ENCODE peak calls at places on chromosomes 2 and 18, in four cellular contexts. S is astrocyte of the spinal cord, V is GM12865, G is PC-9. K is an unnamed sample.

GRCh38 chr2:69642709-69643601 is 584 bp downstream of the AAK1 start:
- DNase-seq in V (peak), S (peak), G (peak), K (peak)

GRCh38 chr2:73414651-73415050 is 29.0 kb downstream of the ALMS1 start:
- DNase-seq in G (no peak), S (peak), V (no peak), K (no peak)

GRCh38 chr2:230748087-230748486 is 35.4 kb downstream of the CAB39 start:
- DNase-seq in V (no peak), G (no peak), S (no peak), K (no peak)

GRCh38 chr18:55775972-55776371 is 188.0 kb upstream of the TCF4 start:
- DNase-seq in G (no peak), V (no peak), S (no peak), K (no peak)

GRCh38 chr2:99597616-99598015 is 107.8 kb upstream of the REV1 start:
- DNase-seq in G (no peak), S (peak), V (no peak), K (no peak)

GRCh38 chr18:58212274-58212673 is 168.2 kb downstream of the NEDD4L start:
- DNase-seq in V (peak), G (no peak), S (no peak), K (no peak)

GRCh38 chr2:165251361-165251760 is 12.1 kb downstream of the SCN2A start:
- DNase-seq in S (no peak), G (no peak), V (no peak), K (no peak)

GRCh38 chr2:110114801-110115200 is 821 bp downstream of the MALL start:
- DNase-seq in G (peak), V (no peak), S (peak), K (peak)

GRCh38 chr18:10745232-10745631 is 219.4 kb downstream of the NAPG start:
- DNase-seq in G (no peak), S (no peak), V (no peak), K (no peak)

GRCh38 chr2:238370482-238371372 is 50.4 kb downstream of the TRAF3IP1 start:
- DNase-seq in S (peak), G (peak), V (peak), K (peak)

GRCh38 chr2:106685180-106685897 is 198.2 kb downstream of the CD8B2 start:
- DNase-seq in V (no peak), G (no peak), S (no peak), K (no peak)

GRCh38 chr18:76405761-76406356 is 89.2 kb downstream of the ZNF516 start:
- DNase-seq in S (no peak), V (peak), G (peak), K (peak)

GRCh38 chr2:10009811-10010781 is 33.3 kb upstream of the KLF11 start:
- DNase-seq in S (peak), V (no peak), G (no peak), K (no peak)

GRCh38 chr18:32343634-32344033 is 127.0 kb downstream of the GAREM1 start:
- DNase-seq in S (no peak), G (no peak), V (no peak), K (no peak)

GRCh38 chr18:14940738-14941137 is 192.8 kb downstream of the ANKRD30B start:
- DNase-seq in V (no peak), G (no peak), S (no peak), K (no peak)

GRCh38 chr2:235416816-235417499 is 76.9 kb upstream of the AGAP1 start:
- DNase-seq in S (peak), V (no peak), G (no peak), K (no peak)

GRCh38 chr2:162506706-162507105 is 162.8 kb downstream of the GCA start:
- DNase-seq in V (no peak), S (no peak), G (no peak), K (no peak)

GRCh38 chr2:148993336-148993735 is 45.2 kb upstream of the LYPD6B start:
- DNase-seq in G (no peak), S (no peak), V (no peak), K (no peak)

GRCh38 chr18:74682998-74683311 is 85.3 kb downstream of the ZNF407 start:
- DNase-seq in S (peak), G (no peak), V (no peak), K (no peak)

DNA sequence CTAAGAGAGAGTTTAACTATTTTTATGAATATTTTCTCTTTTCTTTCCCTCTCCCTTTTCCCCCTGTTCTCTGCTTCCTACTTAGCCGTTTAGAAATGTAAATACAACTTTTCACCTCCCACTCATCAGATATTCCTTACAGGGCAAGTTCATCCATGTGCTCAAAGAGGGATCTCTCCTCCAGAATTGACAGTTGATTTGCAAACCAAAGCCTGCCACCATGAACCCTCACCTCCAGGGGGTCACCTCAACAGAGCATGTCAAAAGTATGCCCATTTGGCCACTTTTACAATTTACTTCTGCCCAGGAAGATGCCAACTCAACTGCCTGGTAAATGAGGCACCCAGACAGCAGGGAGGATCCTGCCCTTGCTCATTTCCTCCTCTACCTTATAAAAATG is 149.2 kb upstream of the GYPC start:
- DNase-seq in V (no peak), S (no peak), G (no peak), K (no peak)
- TF ChIP-seq CTCF in V (no peak), S (no peak), G (no peak), K (no peak)

DNA sequence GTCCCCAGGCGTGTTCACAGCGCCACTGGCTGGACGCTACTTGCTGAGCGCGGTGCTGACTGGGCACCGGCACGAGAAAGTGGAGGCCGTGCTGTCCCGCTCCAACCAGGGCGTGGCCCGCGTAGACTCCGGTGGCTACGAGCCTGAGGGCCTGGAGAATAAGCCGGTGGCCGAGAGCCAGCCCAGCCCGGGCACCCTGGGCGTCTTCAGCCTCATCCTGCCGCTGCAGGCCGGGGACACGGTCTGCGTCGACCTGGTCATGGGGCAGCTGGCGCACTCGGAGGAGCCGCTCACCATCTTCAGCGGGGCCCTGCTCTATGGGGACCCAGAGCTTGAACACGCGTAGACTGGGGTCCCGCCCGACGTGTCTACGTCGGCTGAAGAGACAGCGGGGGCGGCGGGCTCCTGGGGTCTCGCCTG is 892 bp upstream of the KHK start:
- DNase-seq in G (peak), V (peak), S (peak), K (peak)
- TF ChIP-seq CTCF in G (no peak), V (no peak), S (peak), K (no peak)

GRCh38 chr18:7164610-7165009 is 47.0 kb upstream of the LAMA1 start:
- DNase-seq in V (no peak), S (no peak), G (no peak), K (peak)
- TF ChIP-seq CTCF in V (peak), S (peak), G (no peak), K (no peak)

DNA sequence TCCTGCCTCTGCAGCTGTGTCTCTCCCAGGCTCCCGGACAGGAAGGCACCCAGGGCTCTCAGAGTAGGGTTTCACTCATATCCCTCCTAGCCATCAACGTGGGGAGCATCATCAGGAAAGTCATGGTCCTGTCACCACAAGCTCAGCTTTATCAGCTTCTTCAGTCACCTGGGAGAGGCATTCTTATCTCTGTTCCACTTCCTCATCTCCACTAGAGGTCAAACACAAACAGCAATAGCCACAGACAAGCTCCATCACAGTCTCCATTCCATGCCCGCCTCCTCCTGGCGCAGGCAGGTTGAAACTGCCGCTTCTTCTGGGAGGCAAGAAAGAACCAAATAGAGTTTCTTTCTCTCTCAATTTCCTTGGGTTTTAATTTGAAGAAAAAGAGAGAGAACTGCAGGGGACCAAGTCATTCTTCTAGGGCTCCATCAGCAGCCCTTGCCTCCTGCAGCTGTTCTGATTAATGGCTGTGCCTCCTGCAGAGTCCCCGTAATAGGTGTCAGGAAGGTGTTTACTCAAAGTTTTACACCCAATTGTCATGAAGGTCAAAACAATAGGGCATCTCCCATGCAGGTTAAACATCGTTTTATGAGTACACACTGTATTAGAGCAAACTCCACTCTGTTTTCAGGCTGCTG is 377.9 kb downstream of the TMEM182 start:
- DNase-seq in G (no peak), S (no peak), V (peak), K (no peak)
- TF ChIP-seq CTCF in G (no peak), S (no peak), V (no peak), K (no peak)

GRCh38 chr2:42848726-42849290 is 56.4 kb upstream of the HAAO start:
- DNase-seq in G (no peak), V (no peak), S (no peak), K (no peak)

GRCh38 chr2:42846932-42847595 is 54.7 kb upstream of the HAAO start:
- DNase-seq in V (no peak), G (no peak), S (no peak), K (no peak)

GRCh38 chr2:42847596-42848151 is 55.3 kb upstream of the HAAO start:
- DNase-seq in G (no peak), S (no peak), V (no peak), K (no peak)

GRCh38 chr2:42849311-42849710 is 56.9 kb upstream of the HAAO start:
- DNase-seq in S (no peak), G (no peak), V (no peak), K (no peak)

DNA sequence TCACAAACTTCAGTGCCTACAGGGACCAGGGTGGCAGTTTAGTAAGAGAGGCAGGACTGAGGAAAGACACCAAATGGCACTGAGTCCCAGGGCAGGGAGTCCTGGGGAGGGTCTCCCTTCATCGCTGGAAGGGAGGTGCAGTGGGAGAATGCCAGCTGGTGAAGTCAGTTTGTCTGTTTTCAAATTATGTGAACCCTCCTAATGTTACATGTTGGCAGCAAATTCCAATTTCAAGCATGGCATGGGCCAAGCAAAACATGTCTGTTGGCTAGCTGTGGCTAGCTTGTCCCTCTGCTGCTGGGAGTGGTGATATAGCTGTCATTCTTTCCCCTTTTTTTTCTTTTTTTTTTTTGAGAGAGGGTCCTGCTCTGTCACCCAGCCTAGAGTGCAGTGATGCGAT is 55.9 kb upstream of the HAAO start:
- DNase-seq in S (no peak), V (no peak), G (no peak), K (no peak)
- TF ChIP-seq CTCF in S (no peak), V (no peak), G (no peak), K (no peak)

GRCh38 chr2:55167630-55167967 is 64.5 kb downstream of the CLHC1 start:
- DNase-seq in S (no peak), V (no peak), G (no peak), K (no peak)
- TF ChIP-seq CTCF in S (no peak), V (no peak), G (no peak), K (no peak)

GRCh38 chr2:68357608-68358337 is 7.3 kb upstream of the PLEK start:
- DNase-seq in V (peak), S (peak), G (peak), K (peak)

GRCh38 chr2:68362749-68363148 is 2.3 kb upstream of the PLEK start:
- DNase-seq in S (no peak), V (peak), G (no peak), K (no peak)

GRCh38 chr2:68362069-68362468 is 3.0 kb upstream of the PLEK start:
- DNase-seq in V (peak), G (peak), S (peak), K (peak)

GRCh38 chr2:68356599-68357239 is 8.4 kb upstream of the PLEK start:
- DNase-seq in G (no peak), S (no peak), V (no peak), K (no peak)

DNA sequence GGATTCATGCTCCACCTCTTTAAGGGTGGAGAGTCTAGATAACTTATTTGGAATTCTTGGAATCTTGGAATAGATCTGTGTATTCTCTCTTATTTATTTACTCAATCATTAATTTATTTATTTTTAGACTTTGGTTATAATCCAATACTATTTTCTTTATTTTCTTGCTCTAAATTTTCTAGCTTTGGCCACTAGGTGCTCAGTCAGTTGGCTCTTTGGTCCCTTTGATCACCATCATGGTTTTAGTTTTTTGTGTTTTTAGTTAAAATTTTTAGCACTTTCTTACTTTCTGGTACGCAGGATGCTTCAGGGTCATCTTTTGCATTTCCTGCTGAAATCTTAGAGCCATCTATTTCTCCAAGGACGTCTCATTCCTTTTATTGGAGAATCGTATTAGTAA is 5.2 kb upstream of the PLEK start:
- DNase-seq in G (no peak), S (no peak), V (no peak), K (no peak)
- TF ChIP-seq CTCF in G (no peak), S (no peak), V (peak), K (no peak)

DNA sequence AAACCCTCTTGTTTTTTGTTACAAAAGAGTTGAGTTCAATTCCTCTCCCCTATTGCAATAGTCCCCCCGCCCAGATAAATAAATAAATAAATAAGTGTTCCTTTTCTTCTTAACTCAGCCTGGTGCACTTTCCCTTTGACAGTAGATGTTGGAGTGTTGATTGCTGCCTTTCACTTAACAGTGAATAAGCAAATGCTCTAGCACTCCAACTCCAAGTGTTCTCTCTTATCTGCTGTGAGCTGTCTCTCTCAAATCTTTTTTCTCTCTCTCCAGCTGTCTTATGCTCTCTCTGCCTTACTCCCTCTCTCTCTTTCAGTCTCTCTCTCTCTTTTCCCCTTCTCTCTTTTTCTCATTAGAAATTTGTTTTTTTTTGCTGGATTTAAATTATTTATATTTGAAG is 216.7 kb downstream of the TMX3 start:
- DNase-seq in G (no peak), V (no peak), S (no peak), K (no peak)
- TF ChIP-seq CTCF in G (no peak), V (no peak), S (no peak), K (no peak)

DNA sequence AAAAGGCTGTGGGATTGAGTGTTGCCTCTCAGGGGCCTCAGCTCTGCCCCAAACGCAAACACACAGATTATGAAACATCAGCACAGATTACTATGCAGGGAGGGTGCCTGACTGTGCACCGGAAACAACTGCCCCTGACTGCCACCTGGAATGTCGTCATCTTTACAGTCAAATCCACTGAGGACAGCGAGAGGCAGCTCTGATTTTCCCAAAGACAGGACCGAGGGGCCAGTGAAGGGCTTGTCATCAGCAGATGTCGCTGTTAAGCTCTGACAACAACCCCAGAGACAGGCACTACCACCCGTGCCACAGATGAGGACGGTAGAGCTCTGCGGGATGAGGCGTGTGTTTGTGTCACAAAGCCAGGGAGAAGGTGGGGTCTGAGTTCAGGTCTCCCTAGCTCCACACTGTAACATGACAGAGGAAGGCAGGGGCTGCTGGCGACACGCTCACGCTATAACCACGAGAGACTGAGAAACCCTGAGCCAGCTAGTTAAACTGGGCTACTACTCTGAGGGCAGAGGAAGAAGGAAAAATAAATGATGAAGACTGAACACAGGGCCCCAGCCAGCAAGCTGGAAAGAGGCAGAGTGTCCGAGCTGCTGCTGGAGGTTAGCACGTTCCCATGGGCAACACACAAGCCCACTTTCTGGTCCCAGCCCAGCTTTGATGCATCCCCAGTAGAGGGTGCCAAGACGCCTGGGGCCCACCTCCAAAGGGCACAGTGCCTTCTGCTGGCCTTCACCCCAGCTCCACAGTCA is 47.0 kb downstream of the PARD6G start:
- DNase-seq in S (no peak), G (no peak), V (no peak), K (no peak)
- TF ChIP-seq CTCF in S (peak), G (no peak), V (no peak), K (no peak)

GRCh38 chr18:44973282-44973681 is 292.6 kb downstream of the SETBP1 start:
- DNase-seq in G (no peak), V (peak), S (peak), K (no peak)
- TF ChIP-seq CTCF in G (no peak), V (no peak), S (peak), K (no peak)